ENCODE peak calls at places on chromosomes 2 and 18, in eight cellular contexts. K is HCT116, G is heart left ventricle, P is A549, A is body of pancreas, L is right lobe of liver, C is IMR-90, S is HepG2. X is an unnamed sample.

GRCh38 chr2:10260130-10260529 is 42.6 kb upstream of the HPCAL1 start:
- ATAC-seq in K (peak), G (no peak), P (no peak), A (no peak), L (peak), C (no peak), S (no peak), X (no peak)

GRCh38 chr2:195457873-195458272 is 199.2 kb upstream of the SLC39A10 start:
- ATAC-seq in K (no peak), G (no peak), P (no peak), A (no peak), L (no peak), C (no peak), S (no peak), X (no peak)

GRCh38 chr2:139814458-139814857 is 1034.3 kb upstream of the NXPH2 start:
- ATAC-seq in K (no peak), G (no peak), P (no peak), A (no peak), L (no peak), C (no peak), S (no peak), X (no peak)

GRCh38 chr2:162022290-162022945 is 51.6 kb downstream of the DPP4 start:
- ATAC-seq in K (peak), G (peak), P (peak), A (peak), L (peak), C (peak), S (peak), X (no peak)

GRCh38 chr2:39632871-39633270 is 32.8 kb upstream of the TMEM178A start:
- ATAC-seq in K (no peak), G (no peak), P (no peak), A (no peak), L (no peak), C (peak), S (no peak), X (no peak)

GRCh38 chr2:205644018-205644417 is 38.3 kb upstream of the NRP2 start:
- ATAC-seq in K (no peak), G (no peak), P (no peak), A (no peak), L (no peak), C (no peak), S (no peak), X (no peak)

GRCh38 chr2:219010162-219010756 is 17.0 kb upstream of the CRYBA2 start:
- ATAC-seq in K (peak), G (no peak), P (peak), A (peak), L (peak), C (no peak), S (peak), X (no peak)

GRCh38 chr2:95041824-95042442 is 16.4 kb downstream of the MAL start:
- ATAC-seq in K (no peak), G (no peak), P (no peak), A (no peak), L (no peak), C (no peak), S (no peak), X (no peak)

GRCh38 chr2:207619764-207620203 is 5.4 kb downstream of the METTL21A start:
- ATAC-seq in K (no peak), G (no peak), P (no peak), A (no peak), L (no peak), C (no peak), S (peak), X (no peak)

GRCh38 chr2:236592821-236593220 is 23.2 kb downstream of the ACKR3 start:
- ATAC-seq in K (no peak), G (peak), P (no peak), A (no peak), L (no peak), C (no peak), S (peak), X (no peak)

GRCh38 chr2:10234409-10235094 is 68.2 kb upstream of the HPCAL1 start:
- ATAC-seq in K (no peak), G (no peak), P (no peak), A (no peak), L (no peak), C (no peak), S (no peak), X (no peak)

GRCh38 chr2:41414486-41415230 is 633.2 kb upstream of the PKDCC start:
- ATAC-seq in K (peak), G (peak), P (peak), A (no peak), L (peak), C (peak), S (peak), X (no peak)

GRCh38 chr2:31275976-31276375 is 42.0 kb downstream of the EHD3 start:
- ATAC-seq in K (no peak), G (peak), P (no peak), A (no peak), L (no peak), C (no peak), S (no peak), X (no peak)

GRCh38 chr2:32905270-32905669 is 41.5 kb upstream of the LTBP1 start:
- ATAC-seq in K (no peak), G (no peak), P (no peak), A (no peak), L (no peak), C (no peak), S (no peak), X (no peak)

GRCh38 chr18:55237665-55238064 is 278.4 kb upstream of the CCDC68 start:
- ATAC-seq in K (no peak), G (no peak), P (no peak), A (no peak), L (no peak), C (no peak), S (no peak), X (no peak)

GRCh38 chr2:230886641-230887040 is 21.9 kb downstream of the ITM2C start:
- ATAC-seq in K (no peak), G (no peak), P (no peak), A (no peak), L (peak), C (no peak), S (peak), X (no peak)

GRCh38 chr18:66764225-66764624 is 160.3 kb upstream of the CDH19 start:
- ATAC-seq in K (no peak), G (peak), P (no peak), A (no peak), L (no peak), C (no peak), S (no peak), X (no peak)

GRCh38 chr2:20501974-20502373 is 55.1 kb downstream of the RHOB start:
- ATAC-seq in K (no peak), G (no peak), P (peak), A (no peak), L (no peak), C (peak), S (no peak), X (peak)

GRCh38 chr18:63339920-63340484 is 20.4 kb upstream of the BCL2 start:
- ATAC-seq in K (peak), G (no peak), P (peak), A (no peak), L (no peak), C (no peak), S (no peak), X (no peak)

DNA sequence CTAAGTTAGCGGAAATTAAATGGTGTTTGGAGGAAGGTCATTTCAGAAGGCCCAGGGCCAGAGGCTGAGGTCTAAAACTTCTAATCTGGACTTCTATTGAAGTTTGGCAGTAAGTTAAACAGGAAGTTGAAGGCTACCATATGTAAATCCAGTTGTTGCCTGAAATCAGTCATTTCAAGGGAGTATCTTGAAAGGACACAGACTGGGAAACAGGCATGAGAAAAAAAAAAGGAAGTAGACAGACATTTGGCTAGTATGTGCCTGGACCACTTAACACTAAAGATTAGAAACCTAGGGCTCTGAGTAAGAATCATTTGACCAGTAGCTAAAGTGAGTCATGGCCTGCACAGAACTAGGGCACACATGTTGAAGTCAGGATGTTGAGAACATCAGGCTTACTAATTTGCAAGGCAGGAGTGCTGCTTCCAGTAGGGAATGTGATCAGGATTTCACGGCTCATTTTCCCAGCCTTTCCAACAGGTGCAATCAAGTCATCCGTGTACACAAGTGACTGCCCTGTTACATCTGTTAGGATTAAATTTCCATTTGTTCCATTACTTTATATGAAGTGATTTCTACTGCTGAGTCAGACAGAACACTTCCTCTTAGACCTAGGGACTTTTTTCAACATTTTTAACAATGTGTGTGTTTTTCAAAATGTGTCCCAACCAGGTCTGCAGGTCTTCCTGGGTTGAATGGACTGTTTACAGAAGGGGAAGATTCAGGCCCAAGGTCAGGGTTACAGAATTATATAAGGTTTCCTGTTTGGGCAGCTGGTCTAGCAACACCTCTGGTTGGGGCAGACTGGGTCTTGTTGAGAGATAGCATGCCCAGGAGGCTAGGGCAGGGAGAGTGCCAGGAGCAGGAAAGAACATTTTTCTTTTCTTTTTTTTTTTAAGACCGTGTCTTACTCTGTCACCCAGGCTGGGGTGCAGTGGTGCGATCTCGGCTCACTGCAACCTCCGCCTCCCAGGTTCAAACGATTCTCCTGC is 145.6 kb downstream of the TGIF1 start:
- ATAC-seq in K (no peak), G (peak), P (peak), A (peak), L (peak), C (peak), S (peak), X (peak)
- TF ChIP-seq POLR2A in K (no peak), G (no peak), P (no peak), A (no peak), L (peak), C (peak), S (peak), X (no peak)

DNA sequence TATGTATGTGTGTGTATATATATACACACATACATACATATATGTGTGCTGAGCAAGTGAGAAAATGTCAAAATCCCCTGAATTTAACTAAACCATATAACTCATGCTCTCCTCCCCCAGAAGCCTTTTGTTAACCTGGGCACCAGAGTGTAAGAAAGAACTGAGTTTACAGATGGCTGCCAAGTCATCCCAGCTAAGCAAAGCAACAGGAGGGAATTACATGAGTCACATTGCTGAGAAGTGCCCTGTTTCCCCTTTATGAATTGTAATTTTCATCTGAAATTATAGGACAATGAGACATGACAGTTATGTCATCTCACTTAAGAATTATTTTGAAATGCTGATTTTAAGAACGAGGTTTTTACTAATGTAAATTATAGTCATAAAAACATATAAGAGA is 29.9 kb downstream of the SCN7A start:
- ATAC-seq in K (no peak), G (no peak), P (no peak), A (no peak), L (no peak), C (peak), S (no peak), X (no peak)
- TF ChIP-seq POLR2A in K (no peak), G (no peak), P (no peak), A (no peak), L (no peak), C (no peak), S (no peak), X (no peak)

GRCh38 chr2:113135354-113135753 is 8.0 kb downstream of the IL1RN start:
- ATAC-seq in K (no peak), G (no peak), P (no peak), A (no peak), L (no peak), C (no peak), S (no peak), X (no peak)
- TF ChIP-seq POLR2A in K (no peak), G (no peak), P (no peak), A (no peak), L (peak), C (no peak), S (no peak), X (no peak)

DNA sequence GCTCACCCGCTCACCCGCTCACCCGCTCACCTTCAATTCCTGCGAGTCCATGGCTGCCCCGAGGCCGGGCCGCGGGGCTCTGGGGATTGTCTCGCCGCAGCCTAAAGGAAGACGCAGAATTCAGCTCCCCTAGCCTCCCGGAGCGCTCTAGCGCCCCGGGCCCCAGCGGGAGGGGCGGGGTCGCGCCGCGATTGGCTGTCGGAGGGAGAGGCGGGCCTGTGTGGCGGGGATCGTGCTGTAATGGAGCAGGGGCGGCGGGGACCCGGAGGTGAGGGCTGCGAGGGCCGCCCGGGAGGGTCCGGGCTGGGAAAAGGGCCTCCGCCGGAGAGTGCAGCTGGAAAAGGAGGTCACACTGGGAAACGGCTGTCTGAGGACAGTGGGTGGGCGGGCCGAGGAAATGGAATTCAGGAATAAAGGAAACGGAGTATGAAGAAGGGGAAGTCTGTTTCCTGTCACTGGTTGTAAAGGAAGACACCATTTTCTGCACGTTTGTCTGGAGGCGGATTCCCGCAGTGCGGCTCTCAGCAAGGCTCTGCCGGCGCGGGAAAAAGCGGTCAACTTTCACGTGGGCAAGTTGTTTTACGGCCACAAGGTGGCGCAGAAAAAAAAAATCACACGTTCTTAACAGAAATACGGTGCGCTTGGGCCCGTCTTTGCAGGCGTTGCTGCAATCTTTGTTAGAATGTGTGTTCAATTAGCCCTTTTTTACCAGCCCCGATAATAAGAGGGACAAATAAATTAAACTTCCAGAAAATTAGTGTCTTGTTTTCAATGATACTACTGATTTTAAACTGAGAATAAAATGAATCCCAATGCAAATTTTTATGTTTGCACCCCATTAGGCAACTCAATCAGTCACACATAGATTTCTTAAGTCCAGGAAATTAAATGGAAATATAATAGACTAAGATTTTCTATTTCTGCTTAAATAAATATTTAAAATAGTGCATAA is at the start of gene TTC21B:
- ATAC-seq in K (peak), G (peak), P (peak), A (peak), L (peak), C (peak), S (peak), X (peak)
- TF ChIP-seq POLR2A in K (peak), G (peak), P (peak), A (peak), L (peak), C (peak), S (peak), X (peak)

DNA sequence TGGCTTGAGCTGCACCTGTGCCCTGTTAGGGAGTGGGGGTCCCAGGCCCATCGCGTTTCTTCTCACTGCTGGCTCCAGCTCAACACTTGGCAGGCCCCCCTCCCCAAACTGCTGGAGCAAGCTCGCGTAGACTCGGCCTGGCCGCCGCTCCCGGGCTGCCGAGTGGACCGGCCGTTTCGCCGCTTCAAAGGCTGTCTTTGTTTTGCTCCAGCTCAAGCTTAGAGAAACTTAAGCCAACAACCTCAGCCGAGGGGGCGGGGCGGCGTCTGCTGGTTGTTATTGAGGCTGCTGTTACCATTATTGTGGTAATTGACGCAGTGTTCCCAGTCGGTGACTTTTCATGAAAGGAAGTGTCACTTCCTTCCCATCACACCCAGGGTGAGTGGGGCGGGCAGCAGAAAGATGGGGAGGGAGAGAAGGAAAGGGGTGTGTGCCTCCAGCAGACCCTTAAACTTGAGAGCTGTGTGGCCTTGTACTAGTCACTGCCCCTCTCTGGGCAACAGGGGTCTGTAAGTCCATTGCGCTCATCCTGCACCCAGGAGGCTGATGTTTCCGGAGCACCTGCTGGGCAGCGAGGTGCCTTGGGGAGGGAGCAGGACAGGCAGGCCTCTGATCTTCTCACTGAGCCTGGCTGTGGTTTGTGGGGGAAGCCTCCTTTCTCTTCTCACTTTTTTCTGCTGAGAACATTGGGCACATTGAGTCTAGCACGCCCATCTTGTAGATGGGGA is 2.1 kb downstream of the ARID5A start:
- ATAC-seq in K (no peak), G (peak), P (no peak), A (no peak), L (peak), C (no peak), S (peak), X (peak)
- TF ChIP-seq POLR2A in K (no peak), G (no peak), P (no peak), A (no peak), L (peak), C (peak), S (no peak), X (peak)

GRCh38 chr2:227025510-227025909 is 138.5 kb downstream of the COL4A4 start:
- ATAC-seq in K (no peak), G (no peak), P (no peak), A (no peak), L (no peak), C (no peak), S (no peak), X (no peak)
- TF ChIP-seq POLR2A in K (no peak), G (no peak), P (no peak), A (no peak), L (no peak), C (no peak), S (no peak), X (no peak)

GRCh38 chr2:190406805-190407204 is 1.4 kb upstream of the MFSD6 start:
- ATAC-seq in K (no peak), G (no peak), P (no peak), A (no peak), L (no peak), C (no peak), S (no peak), X (no peak)

GRCh38 chr2:190409616-190410015 is 1.5 kb downstream of the MFSD6 start:
- ATAC-seq in K (no peak), G (no peak), P (no peak), A (no peak), L (no peak), C (no peak), S (no peak), X (no peak)

GRCh38 chr2:190408538-190409271 is 550 bp downstream of the MFSD6 start:
- ATAC-seq in K (peak), G (no peak), P (peak), A (peak), L (peak), C (peak), S (peak), X (peak)

GRCh38 chr2:190407246-190407661 is 901 bp upstream of the MFSD6 start:
- ATAC-seq in K (no peak), G (no peak), P (no peak), A (no peak), L (no peak), C (no peak), S (no peak), X (no peak)

GRCh38 chr2:190407662-190408537 is at the start of gene MFSD6:
- ATAC-seq in K (peak), G (no peak), P (peak), A (peak), L (peak), C (peak), S (peak), X (peak)
- TF ChIP-seq POLR2A in K (no peak), G (no peak), P (peak), A (peak), L (no peak), C (no peak), S (no peak), X (peak)

GRCh38 chr2:127537644-127538043 is 2.2 kb downstream of the MYO7B start:
- ATAC-seq in K (no peak), G (no peak), P (no peak), A (no peak), L (no peak), C (no peak), S (no peak), X (no peak)

GRCh38 chr2:127537142-127537541 is 1.7 kb downstream of the MYO7B start:
- ATAC-seq in K (no peak), G (no peak), P (no peak), A (no peak), L (no peak), C (no peak), S (no peak), X (no peak)

GRCh38 chr2:127535941-127536340 is 458 bp downstream of the MYO7B start:
- ATAC-seq in K (no peak), G (no peak), P (no peak), A (no peak), L (no peak), C (no peak), S (peak), X (no peak)

GRCh38 chr2:127535422-127535901 is at the start of gene MYO7B:
- ATAC-seq in K (no peak), G (no peak), P (no peak), A (no peak), L (peak), C (no peak), S (peak), X (no peak)

DNA sequence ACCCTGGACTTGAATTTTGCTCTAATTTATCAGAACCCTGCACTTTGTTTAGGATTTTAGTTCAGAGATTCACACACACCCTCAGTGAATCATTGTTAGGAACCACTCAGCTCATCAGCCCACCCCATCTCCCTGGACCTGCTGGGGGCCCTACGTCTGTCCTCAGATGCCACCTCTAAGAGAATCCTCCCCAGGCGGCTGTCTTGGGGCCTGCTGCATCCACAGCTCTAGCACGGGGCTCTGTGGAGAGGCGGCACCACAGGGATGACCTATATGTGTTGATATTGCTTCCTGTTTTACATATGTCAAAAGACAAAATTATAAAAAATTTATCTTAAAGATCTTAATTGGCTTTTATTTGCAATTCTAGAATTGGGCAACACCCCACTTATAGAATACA is 1.2 kb downstream of the MYO7B start:
- ATAC-seq in K (no peak), G (no peak), P (no peak), A (no peak), L (no peak), C (no peak), S (no peak), X (no peak)
- TF ChIP-seq POLR2A in K (no peak), G (no peak), P (no peak), A (no peak), L (no peak), C (no peak), S (no peak), X (no peak)